ENCODE peak calls at places on chromosomes 4 and X, in eight cellular contexts. One of them, this sample, is unnamed.
A peak's percentile ranks its signal among the peaks of the same experiment; 100 is the strongest.

GRCh38 chr4:69078852-69079251 is 17.4 kb upstream of the UGT2B7 start:
- DNase-seq in SW 1271: no peak
- DNase-seq in NCI-H1048: no peak
- DNase-seq in neural crest cell: no peak
- DNase-seq in stimulated activated CD8-positive, alpha-beta memory T cell treated with anti-CD3 and anti-CD28 coated beads, Interleukin-15, amount 100 ng/mL, for 24 hours: no peak
- DNase-seq in LNCaP clone FGC: no peak
- DNase-seq in upper lobe of left lung: no peak
- DNase-seq in dermis microvascular lymphatic vessel endothelial cell: no peak
- DNase-seq in this sample: no peak

GRCh38 chr4:41389356-41389755 is 132.6 kb downstream of the UCHL1 start:
- DNase-seq in dermis microvascular lymphatic vessel endothelial cell: no peak
- DNase-seq in NCI-H1048: no peak
- DNase-seq in upper lobe of left lung: no peak
- DNase-seq in stimulated activated CD8-positive, alpha-beta memory T cell treated with anti-CD3 and anti-CD28 coated beads, Interleukin-15, amount 100 ng/mL, for 24 hours: no peak
- DNase-seq in SW 1271: no peak
- DNase-seq in LNCaP clone FGC: no peak
- DNase-seq in neural crest cell: no peak
- DNase-seq in this sample: no peak

GRCh38 chr4:161186750-161187149 is 977.0 kb downstream of the FSTL5 start:
- DNase-seq in dermis microvascular lymphatic vessel endothelial cell: no peak
- DNase-seq in NCI-H1048: no peak
- DNase-seq in SW 1271: no peak
- DNase-seq in stimulated activated CD8-positive, alpha-beta memory T cell treated with anti-CD3 and anti-CD28 coated beads, Interleukin-15, amount 100 ng/mL, for 24 hours: no peak
- DNase-seq in LNCaP clone FGC: no peak
- DNase-seq in neural crest cell: no peak
- DNase-seq in upper lobe of left lung: no peak
- DNase-seq in this sample: no peak

GRCh38 chrX:151988706-151989299 is 14.3 kb upstream of the GABRE start:
- DNase-seq in dermis microvascular lymphatic vessel endothelial cell: no peak
- DNase-seq in NCI-H1048: no peak
- DNase-seq in SW 1271: no peak
- DNase-seq in LNCaP clone FGC: no peak
- DNase-seq in neural crest cell: no peak
- DNase-seq in stimulated activated CD8-positive, alpha-beta memory T cell treated with anti-CD3 and anti-CD28 coated beads, Interleukin-15, amount 100 ng/mL, for 24 hours: no peak
- DNase-seq in upper lobe of left lung: no peak
- DNase-seq in this sample: no peak

GRCh38 chr4:140300271-140300970 is 73.0 kb upstream of the SCOC start:
- DNase-seq in dermis microvascular lymphatic vessel endothelial cell: peak; percentile 60
- DNase-seq in NCI-H1048: no peak
- DNase-seq in SW 1271: peak; percentile 5
- DNase-seq in neural crest cell: no peak
- DNase-seq in stimulated activated CD8-positive, alpha-beta memory T cell treated with anti-CD3 and anti-CD28 coated beads, Interleukin-15, amount 100 ng/mL, for 24 hours: no peak
- DNase-seq in upper lobe of left lung: no peak
- DNase-seq in LNCaP clone FGC: no peak
- DNase-seq in this sample: no peak

GRCh38 chrX:69046996-69047490 is 118.2 kb downstream of the PJA1 start:
- DNase-seq in NCI-H1048: no peak
- DNase-seq in dermis microvascular lymphatic vessel endothelial cell: no peak
- DNase-seq in neural crest cell: no peak
- DNase-seq in LNCaP clone FGC: no peak
- DNase-seq in SW 1271: no peak
- DNase-seq in upper lobe of left lung: no peak
- DNase-seq in stimulated activated CD8-positive, alpha-beta memory T cell treated with anti-CD3 and anti-CD28 coated beads, Interleukin-15, amount 100 ng/mL, for 24 hours: no peak
- DNase-seq in this sample: no peak

GRCh38 chrX:30992381-30992904 is 79.4 kb downstream of the FTHL17 start:
- DNase-seq in NCI-H1048: no peak
- DNase-seq in SW 1271: no peak
- DNase-seq in neural crest cell: no peak
- DNase-seq in LNCaP clone FGC: no peak
- DNase-seq in upper lobe of left lung: no peak
- DNase-seq in dermis microvascular lymphatic vessel endothelial cell: no peak
- DNase-seq in stimulated activated CD8-positive, alpha-beta memory T cell treated with anti-CD3 and anti-CD28 coated beads, Interleukin-15, amount 100 ng/mL, for 24 hours: no peak
- DNase-seq in this sample: no peak

GRCh38 chr4:142405021-142405991 is 440.8 kb downstream of the INPP4B start:
- DNase-seq in dermis microvascular lymphatic vessel endothelial cell: peak; percentile 74
- DNase-seq in neural crest cell: peak; percentile 6
- DNase-seq in NCI-H1048: no peak
- DNase-seq in SW 1271: peak; percentile 76
- DNase-seq in upper lobe of left lung: peak; percentile 47
- DNase-seq in LNCaP clone FGC: no peak
- DNase-seq in stimulated activated CD8-positive, alpha-beta memory T cell treated with anti-CD3 and anti-CD28 coated beads, Interleukin-15, amount 100 ng/mL, for 24 hours: no peak
- DNase-seq in this sample: no peak

GRCh38 chrX:53332204-53332603 is 50.8 kb upstream of the IQSEC2 start:
- DNase-seq in SW 1271: no peak
- DNase-seq in neural crest cell: no peak
- DNase-seq in stimulated activated CD8-positive, alpha-beta memory T cell treated with anti-CD3 and anti-CD28 coated beads, Interleukin-15, amount 100 ng/mL, for 24 hours: no peak
- DNase-seq in NCI-H1048: no peak
- DNase-seq in dermis microvascular lymphatic vessel endothelial cell: no peak
- DNase-seq in upper lobe of left lung: no peak
- DNase-seq in LNCaP clone FGC: no peak
- DNase-seq in this sample: no peak

GRCh38 chrX:29090811-29091210 is 503.6 kb downstream of the IL1RAPL1 start:
- DNase-seq in upper lobe of left lung: no peak
- DNase-seq in dermis microvascular lymphatic vessel endothelial cell: peak; percentile 15
- DNase-seq in NCI-H1048: no peak
- DNase-seq in stimulated activated CD8-positive, alpha-beta memory T cell treated with anti-CD3 and anti-CD28 coated beads, Interleukin-15, amount 100 ng/mL, for 24 hours: no peak
- DNase-seq in LNCaP clone FGC: peak; percentile 3
- DNase-seq in SW 1271: no peak
- DNase-seq in neural crest cell: peak; percentile 6
- DNase-seq in this sample: peak; percentile 10

GRCh38 chrX:156000361-156000926 is 2.9 kb downstream of the IL9R start:
- DNase-seq in stimulated activated CD8-positive, alpha-beta memory T cell treated with anti-CD3 and anti-CD28 coated beads, Interleukin-15, amount 100 ng/mL, for 24 hours: no peak
- DNase-seq in upper lobe of left lung: no peak
- DNase-seq in dermis microvascular lymphatic vessel endothelial cell: no peak
- DNase-seq in NCI-H1048: no peak
- DNase-seq in neural crest cell: no peak
- DNase-seq in SW 1271: no peak
- DNase-seq in LNCaP clone FGC: no peak
- DNase-seq in this sample: no peak

GRCh38 chrX:1679238-1679637 is 64.4 kb downstream of the ASMT start:
- DNase-seq in NCI-H1048: no peak
- DNase-seq in SW 1271: no peak
- DNase-seq in LNCaP clone FGC: no peak
- DNase-seq in upper lobe of left lung: no peak
- DNase-seq in neural crest cell: no peak
- DNase-seq in stimulated activated CD8-positive, alpha-beta memory T cell treated with anti-CD3 and anti-CD28 coated beads, Interleukin-15, amount 100 ng/mL, for 24 hours: no peak
- DNase-seq in dermis microvascular lymphatic vessel endothelial cell: no peak
- DNase-seq in this sample: no peak

GRCh38 chrX:11412715-11413623 is 119.8 kb downstream of the AMELX start:
- DNase-seq in stimulated activated CD8-positive, alpha-beta memory T cell treated with anti-CD3 and anti-CD28 coated beads, Interleukin-15, amount 100 ng/mL, for 24 hours: no peak
- DNase-seq in neural crest cell: no peak
- DNase-seq in upper lobe of left lung: no peak
- DNase-seq in SW 1271: no peak
- DNase-seq in NCI-H1048: no peak
- DNase-seq in dermis microvascular lymphatic vessel endothelial cell: peak; percentile 67
- DNase-seq in LNCaP clone FGC: peak; percentile 63
- DNase-seq in this sample: peak; percentile 12

GRCh38 chr4:42460043-42460442 is 62.8 kb downstream of the SHISA3 start:
- DNase-seq in SW 1271: no peak
- DNase-seq in NCI-H1048: no peak
- DNase-seq in stimulated activated CD8-positive, alpha-beta memory T cell treated with anti-CD3 and anti-CD28 coated beads, Interleukin-15, amount 100 ng/mL, for 24 hours: no peak
- DNase-seq in LNCaP clone FGC: peak; percentile 80
- DNase-seq in neural crest cell: no peak
- DNase-seq in upper lobe of left lung: no peak
- DNase-seq in dermis microvascular lymphatic vessel endothelial cell: no peak
- DNase-seq in this sample: no peak

GRCh38 chr4:174631901-174632758 is 109.8 kb upstream of the HPGD start:
- DNase-seq in upper lobe of left lung: no peak
- DNase-seq in neural crest cell: no peak
- DNase-seq in dermis microvascular lymphatic vessel endothelial cell: peak; percentile 5
- DNase-seq in SW 1271: peak; percentile 16
- DNase-seq in LNCaP clone FGC: peak; percentile 19
- DNase-seq in NCI-H1048: no peak
- DNase-seq in stimulated activated CD8-positive, alpha-beta memory T cell treated with anti-CD3 and anti-CD28 coated beads, Interleukin-15, amount 100 ng/mL, for 24 hours: no peak
- DNase-seq in this sample: no peak

GRCh38 chr4:13733817-13734216 is 106.3 kb upstream of the BOD1L1 start:
- DNase-seq in LNCaP clone FGC: peak; percentile 66
- DNase-seq in stimulated activated CD8-positive, alpha-beta memory T cell treated with anti-CD3 and anti-CD28 coated beads, Interleukin-15, amount 100 ng/mL, for 24 hours: no peak
- DNase-seq in upper lobe of left lung: no peak
- DNase-seq in NCI-H1048: no peak
- DNase-seq in dermis microvascular lymphatic vessel endothelial cell: peak; percentile 59
- DNase-seq in neural crest cell: no peak
- DNase-seq in SW 1271: no peak
- DNase-seq in this sample: peak; percentile 56

GRCh38 chr4:118033148-118034060 is 882 bp upstream of the NDST3 start:
- DNase-seq in dermis microvascular lymphatic vessel endothelial cell: peak; percentile 54
- DNase-seq in neural crest cell: peak; percentile 48
- DNase-seq in NCI-H1048: no peak
- DNase-seq in stimulated activated CD8-positive, alpha-beta memory T cell treated with anti-CD3 and anti-CD28 coated beads, Interleukin-15, amount 100 ng/mL, for 24 hours: no peak
- DNase-seq in upper lobe of left lung: peak; percentile 32
- DNase-seq in SW 1271: peak; percentile 26
- DNase-seq in LNCaP clone FGC: no peak
- DNase-seq in this sample: no peak

GRCh38 chr4:1087371-1087770 is 26.0 kb downstream of the RNF212 start:
- DNase-seq in dermis microvascular lymphatic vessel endothelial cell: no peak
- DNase-seq in SW 1271: no peak
- DNase-seq in stimulated activated CD8-positive, alpha-beta memory T cell treated with anti-CD3 and anti-CD28 coated beads, Interleukin-15, amount 100 ng/mL, for 24 hours: no peak
- DNase-seq in upper lobe of left lung: no peak
- DNase-seq in neural crest cell: no peak
- DNase-seq in LNCaP clone FGC: no peak
- DNase-seq in NCI-H1048: no peak
- DNase-seq in this sample: no peak

GRCh38 chrX:120456973-120457372 is 12.1 kb downstream of the LAMP2 start:
- DNase-seq in neural crest cell: no peak
- DNase-seq in stimulated activated CD8-positive, alpha-beta memory T cell treated with anti-CD3 and anti-CD28 coated beads, Interleukin-15, amount 100 ng/mL, for 24 hours: no peak
- DNase-seq in SW 1271: no peak
- DNase-seq in LNCaP clone FGC: no peak
- DNase-seq in dermis microvascular lymphatic vessel endothelial cell: no peak
- DNase-seq in NCI-H1048: no peak
- DNase-seq in upper lobe of left lung: no peak
- DNase-seq in this sample: no peak

GRCh38 chr4:166980419-166980818 is 253.9 kb downstream of the SPOCK3 start:
- DNase-seq in stimulated activated CD8-positive, alpha-beta memory T cell treated with anti-CD3 and anti-CD28 coated beads, Interleukin-15, amount 100 ng/mL, for 24 hours: no peak
- DNase-seq in NCI-H1048: no peak
- DNase-seq in dermis microvascular lymphatic vessel endothelial cell: no peak
- DNase-seq in LNCaP clone FGC: no peak
- DNase-seq in neural crest cell: no peak
- DNase-seq in SW 1271: no peak
- DNase-seq in upper lobe of left lung: no peak
- DNase-seq in this sample: no peak

GRCh38 chrX:46665232-46666162 is 91.9 kb downstream of the CHST7 start:
- DNase-seq in SW 1271: no peak
- DNase-seq in neural crest cell: no peak
- DNase-seq in stimulated activated CD8-positive, alpha-beta memory T cell treated with anti-CD3 and anti-CD28 coated beads, Interleukin-15, amount 100 ng/mL, for 24 hours: no peak
- DNase-seq in dermis microvascular lymphatic vessel endothelial cell: peak; percentile 21
- DNase-seq in NCI-H1048: no peak
- DNase-seq in upper lobe of left lung: no peak
- DNase-seq in LNCaP clone FGC: no peak
- DNase-seq in this sample: no peak

GRCh38 chr4:7334521-7335275 is 100.0 kb downstream of the PSAPL1 start:
- DNase-seq in upper lobe of left lung: no peak
- DNase-seq in SW 1271: no peak
- DNase-seq in stimulated activated CD8-positive, alpha-beta memory T cell treated with anti-CD3 and anti-CD28 coated beads, Interleukin-15, amount 100 ng/mL, for 24 hours: no peak
- DNase-seq in NCI-H1048: no peak
- DNase-seq in dermis microvascular lymphatic vessel endothelial cell: no peak
- DNase-seq in LNCaP clone FGC: no peak
- DNase-seq in neural crest cell: no peak
- DNase-seq in this sample: no peak

GRCh38 chr4:101791189-101791572 is 651 bp downstream of the BANK1 start:
- DNase-seq in dermis microvascular lymphatic vessel endothelial cell: no peak
- DNase-seq in LNCaP clone FGC: no peak
- DNase-seq in upper lobe of left lung: peak; percentile 58
- DNase-seq in neural crest cell: no peak
- DNase-seq in SW 1271: no peak
- DNase-seq in stimulated activated CD8-positive, alpha-beta memory T cell treated with anti-CD3 and anti-CD28 coated beads, Interleukin-15, amount 100 ng/mL, for 24 hours: no peak
- DNase-seq in NCI-H1048: no peak
- DNase-seq in this sample: no peak

GRCh38 chr4:8201341-8201781 is 2.3 kb downstream of the SH3TC1 start:
- DNase-seq in upper lobe of left lung: no peak
- DNase-seq in SW 1271: no peak
- DNase-seq in NCI-H1048: no peak
- DNase-seq in stimulated activated CD8-positive, alpha-beta memory T cell treated with anti-CD3 and anti-CD28 coated beads, Interleukin-15, amount 100 ng/mL, for 24 hours: no peak
- DNase-seq in LNCaP clone FGC: no peak
- DNase-seq in dermis microvascular lymphatic vessel endothelial cell: peak; percentile 49
- DNase-seq in neural crest cell: no peak
- DNase-seq in this sample: no peak

GRCh38 chrX:56385336-56385735 is 153.2 kb downstream of the KLF8 start:
- DNase-seq in LNCaP clone FGC: no peak
- DNase-seq in NCI-H1048: no peak
- DNase-seq in dermis microvascular lymphatic vessel endothelial cell: no peak
- DNase-seq in neural crest cell: no peak
- DNase-seq in SW 1271: no peak
- DNase-seq in upper lobe of left lung: no peak
- DNase-seq in stimulated activated CD8-positive, alpha-beta memory T cell treated with anti-CD3 and anti-CD28 coated beads, Interleukin-15, amount 100 ng/mL, for 24 hours: no peak
- DNase-seq in this sample: no peak

GRCh38 chr4:72312032-72312650 is 256.9 kb downstream of the ADAMTS3 start:
- DNase-seq in neural crest cell: no peak
- DNase-seq in SW 1271: no peak
- DNase-seq in stimulated activated CD8-positive, alpha-beta memory T cell treated with anti-CD3 and anti-CD28 coated beads, Interleukin-15, amount 100 ng/mL, for 24 hours: no peak
- DNase-seq in dermis microvascular lymphatic vessel endothelial cell: peak; percentile 82
- DNase-seq in upper lobe of left lung: peak; percentile 81
- DNase-seq in LNCaP clone FGC: no peak
- DNase-seq in NCI-H1048: no peak
- DNase-seq in this sample: no peak

GRCh38 chrX:29724316-29724715 is 491.0 kb upstream of the MAGEB2 start:
- DNase-seq in dermis microvascular lymphatic vessel endothelial cell: no peak
- DNase-seq in SW 1271: no peak
- DNase-seq in neural crest cell: no peak
- DNase-seq in NCI-H1048: no peak
- DNase-seq in upper lobe of left lung: no peak
- DNase-seq in stimulated activated CD8-positive, alpha-beta memory T cell treated with anti-CD3 and anti-CD28 coated beads, Interleukin-15, amount 100 ng/mL, for 24 hours: no peak
- DNase-seq in LNCaP clone FGC: no peak
- DNase-seq in this sample: no peak

GRCh38 chr4:147060171-147060931 is 114.7 kb upstream of the TTC29 start:
- DNase-seq in upper lobe of left lung: no peak
- DNase-seq in neural crest cell: no peak
- DNase-seq in stimulated activated CD8-positive, alpha-beta memory T cell treated with anti-CD3 and anti-CD28 coated beads, Interleukin-15, amount 100 ng/mL, for 24 hours: no peak
- DNase-seq in dermis microvascular lymphatic vessel endothelial cell: peak; percentile 54
- DNase-seq in SW 1271: no peak
- DNase-seq in LNCaP clone FGC: no peak
- DNase-seq in NCI-H1048: no peak
- DNase-seq in this sample: no peak

GRCh38 chr4:24169956-24170355 is 280.1 kb upstream of the PPARGC1A start:
- DNase-seq in upper lobe of left lung: no peak
- DNase-seq in dermis microvascular lymphatic vessel endothelial cell: no peak
- DNase-seq in NCI-H1048: no peak
- DNase-seq in SW 1271: no peak
- DNase-seq in stimulated activated CD8-positive, alpha-beta memory T cell treated with anti-CD3 and anti-CD28 coated beads, Interleukin-15, amount 100 ng/mL, for 24 hours: no peak
- DNase-seq in neural crest cell: no peak
- DNase-seq in LNCaP clone FGC: no peak
- DNase-seq in this sample: no peak

GRCh38 chr4:180436366-180436765 is 1806.8 kb upstream of the TENM3 start:
- DNase-seq in dermis microvascular lymphatic vessel endothelial cell: no peak
- DNase-seq in neural crest cell: no peak
- DNase-seq in SW 1271: no peak
- DNase-seq in NCI-H1048: no peak
- DNase-seq in upper lobe of left lung: no peak
- DNase-seq in stimulated activated CD8-positive, alpha-beta memory T cell treated with anti-CD3 and anti-CD28 coated beads, Interleukin-15, amount 100 ng/mL, for 24 hours: no peak
- DNase-seq in LNCaP clone FGC: no peak
- DNase-seq in this sample: no peak

GRCh38 chr4:181536196-181536746 is 706.9 kb upstream of the TENM3 start:
- DNase-seq in dermis microvascular lymphatic vessel endothelial cell: no peak
- DNase-seq in LNCaP clone FGC: peak; percentile 8
- DNase-seq in upper lobe of left lung: no peak
- DNase-seq in neural crest cell: no peak
- DNase-seq in SW 1271: no peak
- DNase-seq in stimulated activated CD8-positive, alpha-beta memory T cell treated with anti-CD3 and anti-CD28 coated beads, Interleukin-15, amount 100 ng/mL, for 24 hours: no peak
- DNase-seq in NCI-H1048: no peak
- DNase-seq in this sample: no peak

This sample was measured in glomerular endothelial cell.